ENCODE peak calls at places on chromosomes 6 and 20, in nine cellular contexts. A is lower lobe of right lung; S is activated CD4-positive, alpha-beta T cell treated with anti-CD3 and anti-CD28 coated beads for 36 hours; U is ecto neural progenitor cell; K is upper lobe of left lung; R is endothelial cell of umbilical vein; W is HCEC 1CT; P is effector CD8-positive, alpha-beta T cell; L is astrocyte of the hippocampus. F is an unnamed sample.

GRCh38 chr6:53795702-53796450 is 1.1 kb downstream of the LRRC1 start:
- DNase-seq in A (peak; percentile 62), U (peak; percentile 75), L (peak; percentile 55), R (peak; percentile 49), S (peak; percentile 30), K (peak; percentile 88), P (peak; percentile 8), W (no peak), F (no peak)

GRCh38 chr6:8059129-8059528 is 5.1 kb downstream of the BLOC1S5 start:
- DNase-seq in W (peak; percentile 55), K (no peak), S (no peak), L (peak; percentile 41), U (no peak), R (peak; percentile 69), P (no peak), A (no peak), F (no peak)

GRCh38 chr6:99490608-99491007 is 24.6 kb downstream of the USP45 start:
- DNase-seq in A (no peak), U (no peak), K (no peak), W (no peak), S (no peak), R (no peak), L (no peak), P (no peak), F (no peak)

GRCh38 chr6:2007165-2007564 is 238.2 kb downstream of the GMDS start:
- DNase-seq in W (no peak), K (no peak), U (no peak), P (no peak), R (no peak), L (no peak), A (no peak), S (no peak), F (no peak)

GRCh38 chr20:10077886-10078285 is 43.1 kb downstream of the ANKEF1 start:
- DNase-seq in A (no peak), S (no peak), L (no peak), U (no peak), P (no peak), K (no peak), R (peak; percentile 17), W (no peak), F (no peak)

GRCh38 chr6:110408891-110409290 is 6.5 kb downstream of the DDO start:
- DNase-seq in A (no peak), S (no peak), P (no peak), W (no peak), L (no peak), K (no peak), R (no peak), U (no peak), F (no peak)

GRCh38 chr6:100549406-100550167 is 84.9 kb upstream of the SIM1 start:
- DNase-seq in A (no peak), K (no peak), L (peak; percentile 73), P (no peak), S (no peak), U (no peak), W (no peak), R (no peak), F (no peak)

GRCh38 chr6:124073820-124074587 is 270.3 kb downstream of the NKAIN2 start:
- DNase-seq in A (no peak), P (no peak), R (no peak), K (no peak), S (no peak), L (no peak), W (no peak), U (no peak), F (no peak)

GRCh38 chr6:170076466-170077165 is 214.3 kb downstream of the DLL1 start:
- DNase-seq in K (peak; percentile 65), P (no peak), R (no peak), W (no peak), L (no peak), U (peak; percentile 33), S (no peak), A (peak; percentile 20), F (no peak)

GRCh38 chr6:36187446-36187845 is 9.1 kb upstream of the BRPF3 start:
- DNase-seq in P (no peak), A (no peak), R (peak; percentile 10), K (no peak), S (no peak), W (no peak), U (no peak), L (no peak), F (no peak)

GRCh38 chr20:40739841-40740240 is 50.8 kb upstream of the MAFB start:
- DNase-seq in U (no peak), L (no peak), K (no peak), S (no peak), P (no peak), A (no peak), R (no peak), W (no peak), F (no peak)

GRCh38 chr20:878511-879307 is 37.4 kb downstream of the ANGPT4 start:
- DNase-seq in K (no peak), L (peak; percentile 67), W (no peak), R (peak; percentile 20), P (no peak), A (no peak), S (peak; percentile 58), U (peak; percentile 72), F (no peak)

GRCh38 chr6:170265655-170266054 is 25.2 kb downstream of the DLL1 start:
- DNase-seq in R (no peak), P (no peak), A (peak; percentile 73), L (no peak), U (no peak), S (no peak), K (peak; percentile 89), W (no peak), F (peak; percentile 34)

GRCh38 chr6:150867117-150867516 is 1.6 kb downstream of the MTHFD1L start:
- DNase-seq in P (no peak), U (no peak), R (no peak), W (no peak), S (no peak), K (no peak), A (no peak), L (no peak), F (no peak)

GRCh38 chr6:32175711-32176475 is at the start of gene AGPAT1:
- DNase-seq in P (peak; percentile 90), A (peak; percentile 96), K (peak; percentile 93), R (peak; percentile 97), L (peak; percentile 99), S (peak; percentile 98), W (peak; percentile 94), U (peak; percentile 94), F (peak; percentile 94)

GRCh38 chr20:48830826-48831318 is 3.1 kb upstream of the PREX1 start:
- DNase-seq in K (no peak), S (no peak), A (no peak), P (no peak), R (no peak), W (no peak), U (no peak), L (no peak), F (no peak)

GRCh38 chr6:134797400-134798113 is 152.3 kb downstream of the ALDH8A1 start:
- DNase-seq in U (no peak), K (no peak), R (no peak), A (no peak), S (no peak), W (no peak), P (no peak), L (no peak), F (no peak)